ENCODE peak calls at places on chromosomes 6 and 20, in seven cellular contexts. Z is lower lobe of right lung, J is AG09309, O is AG04450, C is colonic mucosa, G is neural progenitor cell, B is AG10803. Q is an unnamed sample.

GRCh38 chr6:52571099-52571755 is 5.6 kb downstream of the TRAM2 start:
- DNase-seq in Z (no peak), J (no peak), O (no peak), C (no peak), G (no peak), B (peak; percentile 69), Q (no peak)

GRCh38 chr20:57849868-57850215 is 140.0 kb upstream of the PMEPA1 start:
- DNase-seq in Z (no peak), J (no peak), O (no peak), C (no peak), G (peak; percentile 59), B (no peak), Q (no peak)

GRCh38 chr20:23666189-23666588 is 22.6 kb downstream of the CST4 start:
- DNase-seq in Z (no peak), J (no peak), O (no peak), C (no peak), G (no peak), B (no peak), Q (no peak)

GRCh38 chr6:138944412-138944811 is 43.6 kb downstream of the REPS1 start:
- DNase-seq in Z (no peak), J (no peak), O (peak; percentile 6), C (no peak), G (no peak), B (peak; percentile 43), Q (no peak)

GRCh38 chr6:20563377-20563776 is 29.1 kb downstream of the CDKAL1 start:
- DNase-seq in Z (no peak), J (no peak), O (no peak), C (no peak), G (no peak), B (no peak), Q (no peak)

GRCh38 chr6:50966532-50966931 is 147.9 kb downstream of the TFAP2B start:
- DNase-seq in Z (no peak), J (no peak), O (no peak), C (no peak), G (no peak), B (no peak), Q (peak; percentile 8)

GRCh38 chr6:157223486-157223885 is 99.8 kb downstream of the TMEM242 start:
- DNase-seq in Z (no peak), J (no peak), O (no peak), C (no peak), G (no peak), B (no peak), Q (no peak)

GRCh38 chr6:91879346-91879995 is 1292.6 kb upstream of the MAP3K7 start:
- DNase-seq in Z (no peak), J (no peak), O (no peak), C (no peak), G (no peak), B (no peak), Q (no peak)

GRCh38 chr6:79949235-79949634 is 1.9 kb upstream of the ELOVL4 start:
- DNase-seq in Z (peak; percentile 49), J (peak; percentile 11), O (peak; percentile 23), C (peak; percentile 64), G (peak; percentile 92), B (peak; percentile 72), Q (peak; percentile 59)

GRCh38 chr6:34423254-34423653 is 2.6 kb downstream of the RPS10 start:
- DNase-seq in Z (no peak), J (no peak), O (no peak), C (no peak), G (no peak), B (no peak), Q (no peak)

GRCh38 chr20:23631981-23632710 is 5.6 kb downstream of the CST3 start:
- DNase-seq in Z (peak; percentile 60), J (no peak), O (no peak), C (no peak), G (no peak), B (no peak), Q (no peak)

GRCh38 chr20:38167851-38168760 is 3.0 kb upstream of the TGM2 start:
- DNase-seq in Z (peak; percentile 82), J (peak; percentile 84), O (peak; percentile 70), C (no peak), G (peak; percentile 29), B (peak; percentile 98), Q (no peak)

GRCh38 chr20:3551681-3552434 is 81.0 kb downstream of the ATRN start:
- DNase-seq in Z (no peak), J (no peak), O (no peak), C (no peak), G (no peak), B (no peak), Q (no peak)

GRCh38 chr6:57173886-57174510 is 1.9 kb downstream of the BAG2 start:
- DNase-seq in Z (no peak), J (peak; percentile 56), O (no peak), C (no peak), G (peak; percentile 47), B (peak; percentile 85), Q (no peak)

GRCh38 chr20:17661121-17661744 is 20.8 kb downstream of the RRBP1 start:
- DNase-seq in Z (no peak), J (peak; percentile 59), O (no peak), C (no peak), G (no peak), B (peak; percentile 92), Q (no peak)

GRCh38 chr6:46170357-46171289 is at the start of gene ENPP5:
- DNase-seq in Z (peak; percentile 93), J (no peak), O (no peak), C (peak; percentile 96), G (peak; percentile 93), B (no peak), Q (no peak)

GRCh38 chr6:33985333-33985751 is 160.5 kb downstream of the GRM4 start:
- DNase-seq in Z (no peak), J (no peak), O (no peak), C (peak; percentile 32), G (no peak), B (no peak), Q (no peak)

GRCh38 chr20:58906111-58906510 is 53.6 kb downstream of the GNAS start:
- DNase-seq in Z (no peak), J (no peak), O (no peak), C (no peak), G (no peak), B (no peak), Q (no peak)

GRCh38 chr20:58908216-58908615 is 55.7 kb downstream of the GNAS start:
- DNase-seq in Z (no peak), J (no peak), O (no peak), C (no peak), G (no peak), B (no peak), Q (no peak)

GRCh38 chr20:58907481-58908137 is 55.1 kb downstream of the GNAS start:
- DNase-seq in Z (peak; percentile 88), J (peak; percentile 99), O (peak; percentile 98), C (peak; percentile 72), G (no peak), B (peak; percentile 99), Q (peak; percentile 99)

GRCh38 chr20:58905236-58905635 is 52.7 kb downstream of the GNAS start:
- DNase-seq in Z (no peak), J (no peak), O (no peak), C (no peak), G (no peak), B (peak; percentile 57), Q (no peak)

DNA sequence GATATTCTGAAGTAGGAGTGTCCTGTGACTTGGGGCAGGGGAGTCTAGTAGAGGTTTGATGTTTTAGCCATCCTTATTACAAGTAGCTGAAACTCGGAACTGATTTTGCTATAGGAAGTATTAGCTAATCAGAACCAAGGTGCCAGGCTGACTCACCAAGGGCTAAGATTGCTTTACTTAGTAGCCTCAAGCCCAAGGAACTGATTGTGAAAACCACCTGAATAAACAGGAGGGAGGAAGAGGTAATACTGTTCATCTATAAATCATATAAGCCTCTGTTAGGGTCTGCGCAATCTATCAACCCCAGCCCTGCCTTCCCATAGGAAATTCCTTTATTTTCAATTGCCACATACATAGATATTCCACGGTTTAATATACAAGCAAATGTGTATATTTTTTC is 54.4 kb downstream of the GNAS start:
- DNase-seq in Z (no peak), J (no peak), O (no peak), C (no peak), G (no peak), B (peak; percentile 64), Q (no peak)
- H3K4me3 ChIP-seq in Z (peak overlapping the region; percentile 38), J (no peak overlapping the region), O (no peak overlapping the region), C (no peak overlapping the region), G (no peak overlapping the region), B (peak overlapping the region; percentile 44), Q (peak overlapping the region; percentile 39)

GRCh38 chr6:147869869-147870268 is 361.4 kb downstream of the SAMD5 start:
- DNase-seq in Z (no peak), J (no peak), O (no peak), C (no peak), G (no peak), B (no peak), Q (no peak)
- TF ChIP-seq CTCF in Z (no peak), J (no peak), O (no peak), C (no peak), G (no peak), B (no peak), Q (no peak)

DNA sequence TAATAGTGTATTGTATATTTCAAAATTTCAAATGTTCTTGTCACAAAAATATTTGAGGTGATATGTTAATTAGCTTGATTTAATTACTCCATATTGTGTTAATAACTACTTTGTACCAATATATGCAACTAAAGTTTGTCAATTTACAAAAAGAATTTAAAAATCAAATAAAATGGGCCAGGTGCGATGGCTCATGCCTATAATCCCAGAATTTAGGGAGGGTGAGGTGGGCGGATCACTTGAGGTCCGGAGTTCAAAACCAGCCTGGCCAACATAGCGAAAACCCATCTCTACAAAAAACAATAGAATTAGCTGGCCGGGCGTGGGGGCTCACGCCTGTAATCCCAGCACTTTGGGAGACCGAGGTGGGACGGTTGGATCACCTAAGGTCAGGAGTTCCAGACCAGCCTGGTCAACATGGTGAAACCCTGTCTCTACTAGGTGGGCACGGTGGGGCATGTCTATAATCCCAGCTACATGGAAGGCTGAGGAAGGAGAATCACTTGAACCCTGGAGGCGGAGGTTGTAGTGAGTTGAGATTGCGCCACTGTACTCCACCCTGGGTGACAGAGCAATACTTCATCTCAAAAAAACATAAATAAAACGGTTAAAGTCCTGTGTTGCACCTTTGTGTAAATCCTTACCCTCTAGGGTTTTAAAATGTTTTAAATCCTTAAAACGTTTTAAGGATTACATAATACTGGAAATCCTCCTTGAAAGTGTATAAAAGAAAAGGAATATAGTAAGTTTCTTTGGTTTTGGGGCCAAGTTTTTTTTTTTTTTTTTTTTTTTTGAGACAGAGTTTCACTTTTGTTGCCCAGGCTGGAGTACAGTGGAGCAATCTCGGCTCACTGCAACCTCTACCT is 4.0 kb downstream of the HSPA1B start:
- DNase-seq in Z (peak; percentile 37), J (no peak), O (no peak), C (peak; percentile 58), G (no peak), B (no peak), Q (no peak)
- H3K4me3 ChIP-seq in Z (peak overlapping the region; percentile 74), J (peak overlapping the region; percentile 85), O (no peak overlapping the region), C (peak overlapping the region; percentile 62), G (no peak overlapping the region), B (peak overlapping the region; percentile 69), Q (peak overlapping the region; percentile 60)

GRCh38 chr6:109625199-109625598 is 65.8 kb downstream of the AK9 start:
- DNase-seq in Z (no peak), J (no peak), O (no peak), C (no peak), G (no peak), B (no peak), Q (no peak)
- TF ChIP-seq CTCF in Z (no peak), J (no peak), O (no peak), C (no peak), G (no peak), B (no peak), Q (no peak)

Q was measured in GM12864.